ENCODE peak calls at places on chromosomes 11 and 22, in eight cellular contexts. R is endodermal cell; W is naive thymus-derived CD4-positive, alpha-beta T cell; Q is colonic mucosa; P is psoas muscle; U is left lung; K is endothelial cell of umbilical vein; V is AG04450. H is an unnamed sample.

GRCh38 chr11:126476256-126476970 is 120.9 kb downstream of the ST3GAL4 start:
- DNase-seq in Q (no peak), V (no peak), P (no peak), W (no peak), U (peak; percentile 49), K (no peak), R (no peak), H (no peak)

GRCh38 chr11:6931146-6931713 is 5.0 kb downstream of the ZNF215 start:
- DNase-seq in K (no peak), P (no peak), U (no peak), V (no peak), R (no peak), Q (no peak), W (no peak), H (no peak)

GRCh38 chr11:18012314-18012905 is 437 bp downstream of the SERGEF start:
- DNase-seq in K (peak; percentile 29), Q (peak; percentile 35), V (no peak), P (peak; percentile 50), R (peak; percentile 80), U (no peak), W (peak; percentile 16), H (no peak)

GRCh38 chr11:130220311-130221030 is 60.9 kb downstream of the ST14 start:
- DNase-seq in P (no peak), V (no peak), R (no peak), K (no peak), U (no peak), Q (no peak), W (no peak), H (no peak)

GRCh38 chr22:49408102-49408836 is 419.4 kb downstream of the BRD1 start:
- DNase-seq in U (no peak), K (no peak), V (no peak), Q (no peak), R (peak; percentile 7), P (no peak), W (no peak), H (no peak)

GRCh38 chr11:830295-831131 is 2.2 kb upstream of the CD151 start:
- DNase-seq in K (peak; percentile 82), U (peak; percentile 93), V (no peak), R (peak; percentile 96), Q (peak; percentile 90), P (peak; percentile 83), W (no peak), H (peak; percentile 51)

GRCh38 chr11:58465690-58466089 is 23.7 kb upstream of the OR5B12 start:
- DNase-seq in W (no peak), Q (no peak), U (no peak), K (no peak), R (no peak), P (no peak), V (no peak), H (no peak)

GRCh38 chr22:42644422-42645340 is 4.3 kb upstream of the ATP5MGL start:
- DNase-seq in U (no peak), Q (no peak), K (peak; percentile 75), V (no peak), R (peak; percentile 48), P (peak; percentile 81), W (peak; percentile 5), H (no peak)

GRCh38 chr11:12285811-12286222 is 91.6 kb upstream of the PARVA start:
- DNase-seq in R (no peak), P (no peak), Q (peak; percentile 16), V (no peak), U (no peak), W (no peak), K (peak; percentile 50), H (peak; percentile 59)

GRCh38 chr11:662689-663274 is 25.7 kb downstream of the DRD4 start:
- DNase-seq in K (peak; percentile 54), R (peak; percentile 89), U (peak; percentile 88), Q (peak; percentile 73), P (peak; percentile 81), W (no peak), V (peak; percentile 7), H (peak; percentile 60)

GRCh38 chr11:117180020-117180419 is 1.5 kb downstream of the SIDT2 start:
- DNase-seq in V (no peak), Q (no peak), R (peak; percentile 54), K (no peak), W (no peak), P (no peak), U (no peak), H (no peak)

GRCh38 chr11:17595526-17596309 is 48.7 kb downstream of the OTOG start:
- DNase-seq in Q (peak; percentile 15), R (no peak), P (no peak), W (no peak), U (peak; percentile 16), V (no peak), K (no peak), H (no peak)

GRCh38 chr11:130904380-130904779 is 11.9 kb downstream of the SNX19 start:
- DNase-seq in P (no peak), Q (no peak), W (no peak), V (no peak), K (no peak), U (no peak), R (no peak), H (no peak)

GRCh38 chr11:73236879-73237278 is 18.8 kb downstream of the P2RY2 start:
- DNase-seq in V (no peak), R (peak; percentile 92), W (no peak), U (no peak), K (peak; percentile 61), Q (peak; percentile 63), P (peak; percentile 84), H (no peak)

GRCh38 chr11:117096140-117096972 is 1.9 kb downstream of the SIK3 start:
- DNase-seq in W (peak; percentile 75), P (no peak), Q (peak; percentile 47), V (no peak), U (no peak), K (no peak), R (peak; percentile 78), H (no peak)

GRCh38 chr11:58914821-58915543 is 24.3 kb upstream of the GLYATL1 start:
- DNase-seq in V (no peak), Q (no peak), W (no peak), K (no peak), R (no peak), U (no peak), P (no peak), H (no peak)

GRCh38 chr11:134837887-134838232 is 425.8 kb upstream of the B3GAT1 start:
- DNase-seq in P (no peak), W (no peak), K (no peak), Q (no peak), V (no peak), U (no peak), R (no peak), H (no peak)

GRCh38 chr22:19510919-19511341 is 13.3 kb downstream of the CLDN5 start:
- DNase-seq in Q (no peak), K (no peak), U (no peak), R (no peak), W (no peak), V (no peak), P (no peak), H (no peak)

GRCh38 chr22:20130739-20131592 is 638 bp upstream of the ZDHHC8 start:
- DNase-seq in U (peak; percentile 96), R (peak; percentile 86), K (peak; percentile 82), V (peak; percentile 15), Q (peak; percentile 80), P (peak; percentile 92), W (peak; percentile 70), H (peak; percentile 68)

GRCh38 chr22:49263101-49263500 is 564.6 kb downstream of the BRD1 start:
- DNase-seq in K (no peak), Q (no peak), V (no peak), P (no peak), U (no peak), R (peak; percentile 5), W (no peak), H (no peak)

GRCh38 chr11:2510626-2511402 is 66.0 kb downstream of the KCNQ1 start:
- DNase-seq in V (no peak), R (no peak), W (no peak), P (peak; percentile 46), U (no peak), Q (no peak), K (no peak), H (no peak)

GRCh38 chr11:2507945-2508749 is 63.3 kb downstream of the KCNQ1 start:
- DNase-seq in U (peak; percentile 50), P (peak; percentile 21), W (no peak), Q (no peak), K (no peak), V (no peak), R (no peak), H (no peak)

GRCh38 chr11:2507212-2507901 is 62.5 kb downstream of the KCNQ1 start:
- DNase-seq in V (no peak), Q (no peak), R (no peak), U (peak; percentile 29), W (no peak), P (peak; percentile 17), K (no peak), H (no peak)

GRCh38 chr11:2509481-2510001 is 64.7 kb downstream of the KCNQ1 start:
- DNase-seq in P (peak; percentile 32), W (no peak), U (peak; percentile 72), V (no peak), R (no peak), K (no peak), Q (no peak), H (no peak)

GRCh38 chr11:2508793-2509192 is 64.0 kb downstream of the KCNQ1 start:
- DNase-seq in P (no peak), R (no peak), Q (no peak), U (no peak), K (no peak), W (no peak), V (no peak), H (no peak)
- H3K27me3 ChIP-seq in P (no peaks in the 10 kb centered on the region), R (peaks cover 53% of the 10 kb centered on the region), Q (no peaks in the 10 kb centered on the region), U (no peaks in the 10 kb centered on the region), K (no peaks in the 10 kb centered on the region), W (no peaks in the 10 kb centered on the region), V (peaks cover 15% of the 10 kb centered on the region), H (peaks cover 6% of the 10 kb centered on the region)

GRCh38 chr11:44923796-44924195 is 26.9 kb downstream of the TP53I11 start:
- DNase-seq in Q (no peak), K (no peak), V (no peak), W (no peak), R (no peak), P (peak; percentile 40), U (no peak), H (no peak)
- H3K27ac ChIP-seq in Q (no peak overlapping the region), K (no peak overlapping the region), V (no peak overlapping the region), W (no peak overlapping the region), R (no peak overlapping the region), P (no peak overlapping the region), U (no peak overlapping the region), H (no peak overlapping the region)

DNA sequence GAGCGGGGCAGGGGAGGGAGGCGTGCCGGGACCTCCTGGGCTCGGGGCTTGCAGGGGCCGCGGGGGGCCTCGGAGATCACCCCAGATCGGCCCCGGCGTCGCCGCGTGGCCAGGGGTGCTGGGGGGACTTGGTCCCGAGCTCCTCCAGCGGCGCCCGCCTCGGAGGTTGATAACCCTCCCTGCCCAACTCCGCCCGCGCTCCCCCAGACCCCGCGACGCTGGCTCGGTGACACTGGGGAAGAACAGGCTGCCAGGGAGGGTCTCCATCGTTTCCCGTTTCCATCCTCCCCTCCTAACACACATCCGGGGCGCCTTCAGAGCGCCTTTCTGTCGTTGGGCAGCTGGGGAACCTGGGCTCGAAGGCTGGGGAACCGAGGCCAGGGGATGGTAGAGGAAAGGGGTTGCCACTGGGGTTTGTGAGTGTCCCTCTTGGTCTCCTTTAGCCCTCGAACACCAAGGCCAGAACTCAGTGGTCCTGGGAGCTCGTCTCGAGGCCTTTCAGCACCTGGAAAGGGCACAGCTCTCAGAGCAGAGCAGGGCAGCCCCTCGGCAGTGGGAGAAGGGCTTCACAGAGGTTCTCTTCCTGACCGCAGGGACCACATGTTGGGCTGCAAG is 431 bp downstream of the SLC37A2 start:
- DNase-seq in Q (no peak), P (no peak), W (no peak), R (peak; percentile 79), V (no peak), K (no peak), U (peak; percentile 81), H (no peak)
- H3K27me3 ChIP-seq in Q (no peaks in the 10 kb centered on the region), P (peaks cover 5% of the 10 kb centered on the region), W (no peaks in the 10 kb centered on the region), R (peaks cover 66% of the 10 kb centered on the region), V (no peaks in the 10 kb centered on the region), K (no peaks in the 10 kb centered on the region), U (peaks cover 7% of the 10 kb centered on the region), H (no peaks in the 10 kb centered on the region)

GRCh38 chr22:28761449-28761755 is 11.1 kb upstream of the CCDC117 start:
- DNase-seq in Q (no peak), P (no peak), W (no peak), R (peak; percentile 59), U (no peak), V (no peak), K (no peak), H (no peak)
- H3K27ac ChIP-seq in Q (no peak overlapping the region), P (no peak overlapping the region), W (no peak overlapping the region), R (no peak overlapping the region), U (no peak overlapping the region), V (no peak overlapping the region), K (no peak overlapping the region), H (no peak overlapping the region)

H was measured in brain microvascular endothelial cell.